ENCODE peak calls at places on chromosomes 6 and 20, in nine cellular contexts. W, Y, B, X, L, N, U, G and V are unnamed samples.

GRCh38 chr6:125229080-125229479 is 72.7 kb downstream of the HDDC2 start:
- DNase-seq in W (no peak), Y (no peak), B (no peak), X (peak; percentile 16), L (peak; percentile 32), N (no peak), U (no peak), G (no peak), V (no peak)

GRCh38 chr20:19368351-19368750 is 155.9 kb downstream of the SLC24A3 start:
- DNase-seq in W (no peak), Y (no peak), B (no peak), X (no peak), L (no peak), N (no peak), U (no peak), G (no peak), V (no peak)

GRCh38 chr20:6908673-6909072 is 141.2 kb downstream of the BMP2 start:
- DNase-seq in W (peak; percentile 29), Y (no peak), B (no peak), X (no peak), L (no peak), N (peak; percentile 75), U (no peak), G (no peak), V (no peak)

GRCh38 chr6:129331450-129332138 is 378.4 kb downstream of the ARHGAP18 start:
- DNase-seq in W (peak; percentile 26), Y (no peak), B (no peak), X (peak; percentile 40), L (peak; percentile 50), N (no peak), U (no peak), G (no peak), V (no peak)

GRCh38 chr20:46311719-46312074 is 3.4 kb upstream of the CDH22 start:
- DNase-seq in W (no peak), Y (no peak), B (no peak), X (no peak), L (no peak), N (no peak), U (no peak), G (no peak), V (no peak)

GRCh38 chr20:52812231-52812847 is 159.8 kb upstream of the TSHZ2 start:
- DNase-seq in W (no peak), Y (no peak), B (no peak), X (no peak), L (no peak), N (no peak), U (no peak), G (no peak), V (no peak)

GRCh38 chr6:167756594-167756993 is 70.1 kb upstream of the AFDN start:
- DNase-seq in W (no peak), Y (no peak), B (no peak), X (no peak), L (no peak), N (no peak), U (no peak), G (no peak), V (no peak)

GRCh38 chr6:138560130-138560850 is 61.0 kb upstream of the NHSL1 start:
- DNase-seq in W (no peak), Y (no peak), B (no peak), X (no peak), L (no peak), N (no peak), U (no peak), G (no peak), V (no peak)

GRCh38 chr6:1629316-1629715 is 19.6 kb downstream of the FOXC1 start:
- DNase-seq in W (no peak), Y (no peak), B (no peak), X (no peak), L (no peak), N (no peak), U (no peak), G (no peak), V (no peak)

GRCh38 chr6:26159417-26160273 is 72.4 kb downstream of the HFE start:
- DNase-seq in W (peak; percentile 44), Y (no peak), B (no peak), X (peak; percentile 32), L (peak; percentile 31), N (no peak), U (no peak), G (no peak), V (no peak)

GRCh38 chr20:53089866-53090265 is 117.7 kb downstream of the TSHZ2 start:
- DNase-seq in W (no peak), Y (no peak), B (no peak), X (no peak), L (no peak), N (no peak), U (no peak), G (no peak), V (no peak)

GRCh38 chr6:2596222-2596621 is 154.5 kb downstream of the MYLK4 start:
- DNase-seq in W (no peak), Y (no peak), B (peak; percentile 69), X (no peak), L (no peak), N (peak; percentile 54), U (no peak), G (no peak), V (no peak)

GRCh38 chr6:166745801-166746668 is 119.0 kb upstream of the RPS6KA2 start:
- DNase-seq in W (no peak), Y (no peak), B (no peak), X (no peak), L (no peak), N (no peak), U (no peak), G (no peak), V (no peak)

GRCh38 chr6:105459049-105459448 is 56.2 kb upstream of the PREP start:
- DNase-seq in W (peak; percentile 86), Y (no peak), B (no peak), X (no peak), L (no peak), N (no peak), U (no peak), G (no peak), V (no peak)

GRCh38 chr20:62914970-62915457 is 11.3 kb downstream of the DIDO1 start:
- DNase-seq in W (peak; percentile 32), Y (peak; percentile 61), B (peak; percentile 42), X (peak; percentile 39), L (peak; percentile 66), N (peak; percentile 88), U (no peak), G (no peak), V (no peak)

GRCh38 chr6:110188791-110189190 is 8.6 kb downstream of the CDC40 start:
- DNase-seq in W (peak; percentile 54), Y (no peak), B (no peak), X (no peak), L (no peak), N (no peak), U (no peak), G (no peak), V (no peak)

GRCh38 chr6:139291813-139292619 is at the start of gene TXLNB:
- DNase-seq in W (peak; percentile 65), Y (peak; percentile 74), B (peak; percentile 31), X (peak; percentile 98), L (peak; percentile 94), N (peak; percentile 57), U (peak; percentile 84), G (peak; percentile 74), V (no peak)

GRCh38 chr6:105786449-105786848 is 299.7 kb upstream of the PRDM1 start:
- DNase-seq in W (peak; percentile 77), Y (peak; percentile 76), B (no peak), X (no peak), L (no peak), N (no peak), U (no peak), G (no peak), V (no peak)

GRCh38 chr6:38164131-38164481 is 344.6 kb downstream of the ZFAND3 start:
- DNase-seq in W (no peak), Y (no peak), B (no peak), X (no peak), L (no peak), N (no peak), U (no peak), G (no peak), V (no peak)

GRCh38 chr6:2196079-2196679 is 49.2 kb downstream of the GMDS start:
- DNase-seq in W (peak; percentile 68), Y (no peak), B (peak; percentile 66), X (peak; percentile 73), L (peak; percentile 78), N (peak; percentile 61), U (no peak), G (no peak), V (no peak)

GRCh38 chr6:49454787-49455709 is 8.0 kb downstream of the MMUT start:
- DNase-seq in W (no peak), Y (no peak), B (no peak), X (no peak), L (no peak), N (no peak), U (no peak), G (no peak), V (no peak)

GRCh38 chr6:49457771-49458170 is 5.3 kb downstream of the MMUT start:
- DNase-seq in W (no peak), Y (no peak), B (no peak), X (no peak), L (no peak), N (no peak), U (no peak), G (no peak), V (no peak)

DNA sequence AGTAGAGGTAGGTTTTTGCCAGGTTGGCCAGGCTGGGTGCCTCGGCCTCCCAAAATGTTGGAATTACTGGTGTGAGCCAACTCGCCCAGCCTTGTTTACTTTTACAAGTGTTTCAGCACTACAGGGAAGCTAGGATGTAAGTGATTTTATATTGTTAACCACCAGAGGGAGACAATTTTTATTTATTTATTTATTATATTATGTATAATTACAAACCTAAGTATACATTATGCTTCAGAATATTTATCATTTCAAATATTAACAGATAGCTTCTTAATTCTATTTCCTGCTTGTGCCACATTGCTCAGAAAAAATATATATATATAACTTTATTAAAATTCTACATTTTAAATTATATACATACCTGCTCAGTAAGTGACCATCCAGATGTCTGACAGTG is 9.8 kb downstream of the MMUT start:
- DNase-seq in W (peak; percentile 29), Y (no peak), B (peak; percentile 3), X (peak; percentile 19), L (peak; percentile 13), N (no peak), U (no peak), G (no peak), V (no peak)
- TF ChIP-seq CTCF in W (peak; percentile 21), Y (no peak), B (peak; percentile 29), X (peak; percentile 8), L (peak; percentile 22), N (peak; percentile 47), U (no peak), G (no peak), V (peak; percentile 82)

GRCh38 chr6:84228198-84228543 is 728 bp upstream of the CEP162 start:
- DNase-seq in W (no peak), Y (no peak), B (no peak), X (no peak), L (no peak), N (no peak), U (no peak), G (no peak), V (no peak)
- TF ChIP-seq CTCF in W (no peak), Y (no peak), B (no peak), X (no peak), L (no peak), N (no peak), U (no peak), G (peak; percentile 23), V (peak; percentile 60)

GRCh38 chr20:47377122-47377722 is 20.7 kb upstream of the ZMYND8 start:
- DNase-seq in W (peak; percentile 90), Y (no peak), B (no peak), X (no peak), L (no peak), N (no peak), U (no peak), G (no peak), V (no peak)
- TF ChIP-seq CTCF in W (peak; percentile 70), Y (no peak), B (no peak), X (no peak), L (no peak), N (no peak), U (no peak), G (no peak), V (no peak)

GRCh38 chr6:158165919-158166416 is 2.1 kb downstream of the SERAC1 start:
- DNase-seq in W (no peak), Y (no peak), B (no peak), X (no peak), L (no peak), N (no peak), U (no peak), G (no peak), V (no peak)
- TF ChIP-seq CTCF in W (no peak), Y (no peak), B (no peak), X (no peak), L (no peak), N (no peak), U (no peak), G (no peak), V (no peak)